ENCODE peak calls at places on chromosomes 5 and 9, in five cellular contexts. K is H1, S is GM12878, B is HepG2, R is K562. X is an unnamed sample.
A peak's percentile ranks its signal among the peaks of the same experiment; 100 is the strongest.

GRCh38 chr9:36488322-36488838 is 84.3 kb upstream of the MELK start:
- DNase-seq in B (no peak), K (no peak), R (no peak), S (no peak), X (no peak)

GRCh38 chr5:78698218-78698751 is 49.7 kb upstream of the LHFPL2 start:
- DNase-seq in K (no peak), R (no peak), B (no peak), S (no peak), X (no peak)

GRCh38 chr5:36367524-36367923 is 65.8 kb upstream of the RANBP3L start:
- DNase-seq in R (no peak), B (no peak), S (no peak), K (no peak), X (no peak)

GRCh38 chr5:2011481-2012411 is 129.0 kb upstream of the IRX4 start:
- DNase-seq in K (peak; percentile 23), R (no peak), S (no peak), B (no peak), X (no peak)

GRCh38 chr5:80809451-80809850 is 150.7 kb upstream of the RASGRF2 start:
- DNase-seq in R (no peak), B (no peak), K (no peak), S (no peak), X (no peak)

GRCh38 chr5:137186759-137187461 is 312.2 kb downstream of the SPOCK1 start:
- DNase-seq in B (no peak), K (no peak), R (no peak), S (no peak), X (no peak)

GRCh38 chr9:135060461-135061116 is 26.9 kb upstream of the OLFM1 start:
- DNase-seq in B (no peak), R (no peak), S (no peak), K (no peak), X (no peak)

GRCh38 chr9:87497604-87498045 is at the start of gene DAPK1:
- DNase-seq in K (peak; percentile 86), B (peak; percentile 55), S (no peak), R (peak; percentile 69), X (peak; percentile 23)

GRCh38 chr9:37370968-37371563 is 51.4 kb upstream of the GRHPR start:
- DNase-seq in R (no peak), S (peak; percentile 98), K (no peak), B (no peak), X (no peak)

GRCh38 chr9:105681313-105681712 is 13.0 kb upstream of the TMEM38B start:
- DNase-seq in K (no peak), B (no peak), R (no peak), S (no peak), X (no peak)

GRCh38 chr9:20606637-20607036 is 15.7 kb downstream of the MLLT3 start:
- DNase-seq in R (no peak), B (no peak), K (no peak), S (no peak), X (no peak)

GRCh38 chr5:135337064-135337463 is 62.0 kb downstream of the MACROH2A1 start:
- DNase-seq in B (no peak), R (no peak), S (no peak), K (no peak), X (no peak)

GRCh38 chr5:116035123-116035522 is 2.9 kb downstream of the ARL14EPL start:
- DNase-seq in R (no peak), B (no peak), S (no peak), K (no peak), X (no peak)

GRCh38 chr5:116037236-116037822 is 5.1 kb downstream of the ARL14EPL start:
- DNase-seq in S (no peak), B (no peak), K (no peak), R (no peak), X (peak; percentile 57)

GRCh38 chr5:116032991-116033390 is 719 bp downstream of the ARL14EPL start:
- DNase-seq in B (no peak), R (no peak), S (no peak), K (no peak), X (no peak)

DNA sequence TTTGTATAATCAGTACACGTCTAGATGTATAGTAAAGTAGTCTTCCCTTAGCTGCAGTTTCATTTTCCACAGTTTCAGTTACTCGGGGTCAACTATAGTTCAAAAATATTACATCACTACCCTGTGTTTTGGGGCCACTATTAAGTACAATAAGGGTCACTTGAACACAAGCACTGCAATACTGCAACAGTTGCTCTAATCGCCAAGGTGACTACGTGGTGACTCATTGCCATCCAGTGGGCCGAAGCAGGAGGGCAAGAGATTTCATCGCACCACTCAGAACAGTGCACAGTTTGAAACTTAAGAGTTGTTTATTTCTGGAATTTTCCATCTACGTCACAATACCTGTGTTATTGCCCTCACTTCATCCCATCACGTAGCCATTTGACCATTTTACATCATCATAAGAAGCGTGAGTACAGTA is at the start of gene ARL14EPL:
- DNase-seq in R (peak; percentile 42), K (no peak), S (no peak), B (peak; percentile 47), X (peak; percentile 99)
- H2AFZ ChIP-seq in R (peak within 1 kb of the TSS; percentile 17), K (no peak within 1 kb of the TSS), S (peak within 1 kb of the TSS; percentile 8), B (no peak within 1 kb of the TSS), X (peak within 1 kb of the TSS; percentile 64)

GRCh38 chr9:110922145-110922544 is 116.1 kb downstream of the LPAR1 start:
- DNase-seq in S (no peak), B (no peak), K (no peak), R (no peak), X (no peak)

GRCh38 chr9:110926828-110927227 is 111.4 kb downstream of the LPAR1 start:
- DNase-seq in K (no peak), R (no peak), S (no peak), B (no peak), X (no peak)

GRCh38 chr9:110919609-110920008 is 118.7 kb downstream of the LPAR1 start:
- DNase-seq in B (no peak), R (no peak), S (no peak), K (no peak), X (no peak)

GRCh38 chr9:110921705-110922104 is 116.6 kb downstream of the LPAR1 start:
- DNase-seq in K (no peak), R (no peak), S (no peak), B (no peak), X (no peak)

GRCh38 chr9:110923601-110924000 is 114.7 kb downstream of the LPAR1 start:
- DNase-seq in B (no peak), R (no peak), S (no peak), K (no peak), X (no peak)
- TF ChIP-seq RAD21 in B (no peak), R (no peak), S (no peak), K (no peak), X (no peak)

GRCh38 chr5:84445049-84445685 is 60.5 kb upstream of the EDIL3 start:
- DNase-seq in R (no peak), K (no peak), S (no peak), B (no peak), X (no peak)
- TF ChIP-seq SRF in R (no peak), K (no peak), S (no peak), B (no peak), X (no peak)

GRCh38 chr9:2209400-2209799 is 194.3 kb downstream of the SMARCA2 start:
- DNase-seq in R (no peak), S (no peak), K (no peak), B (no peak), X (no peak)

GRCh38 chr9:2208465-2208864 is 193.3 kb downstream of the SMARCA2 start:
- DNase-seq in S (no peak), R (no peak), B (no peak), K (no peak), X (no peak)

GRCh38 chr9:2213830-2214468 is 198.8 kb downstream of the SMARCA2 start:
- DNase-seq in S (no peak), R (peak; percentile 8), K (no peak), B (no peak), X (no peak)

GRCh38 chr9:2208991-2209390 is 193.8 kb downstream of the SMARCA2 start:
- DNase-seq in R (no peak), B (no peak), K (no peak), S (no peak), X (no peak)

GRCh38 chr9:2210201-2210600 is 195.1 kb downstream of the SMARCA2 start:
- DNase-seq in B (no peak), K (no peak), R (no peak), S (no peak), X (no peak)
- H2AFZ ChIP-seq in B (no peak overlapping the region), K (no peak overlapping the region), R (no peak overlapping the region), S (no peak overlapping the region), X (no peak overlapping the region)

GRCh38 chr9:17810728-17811634 is 232.1 kb downstream of the SH3GL2 start:
- DNase-seq in R (peak; percentile 15), K (no peak), B (peak; percentile 41), S (no peak), X (peak; percentile 15)
- TF ChIP-seq RAD21 in R (peak; percentile 65), K (peak; percentile 92), B (peak; percentile 34), S (peak; percentile 96), X (peak; percentile 64)

DNA sequence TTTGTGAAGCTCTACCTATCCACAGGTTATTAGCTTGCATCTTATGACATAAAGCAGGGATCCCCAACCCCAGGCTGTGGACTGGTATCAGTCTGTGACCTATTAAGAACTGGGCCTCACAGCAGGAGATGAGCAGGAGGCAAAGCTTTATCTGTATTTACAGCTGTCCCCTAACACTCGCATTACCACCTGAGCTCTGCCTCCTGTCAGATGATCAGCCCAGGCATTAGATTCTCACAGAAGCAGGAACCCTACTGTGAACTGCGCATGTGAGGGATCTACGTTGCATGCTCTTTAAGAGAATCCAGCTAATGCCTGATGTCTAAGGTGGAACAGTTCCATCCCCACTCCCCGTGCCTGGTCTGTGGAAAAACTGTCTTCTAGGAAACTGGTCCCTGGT is 19.7 kb downstream of the FBXW11 start:
- DNase-seq in S (no peak), K (no peak), R (no peak), B (no peak), X (no peak)
- TF ChIP-seq SRF in S (no peak), K (no peak), R (no peak), B (no peak), X (no peak)

DNA sequence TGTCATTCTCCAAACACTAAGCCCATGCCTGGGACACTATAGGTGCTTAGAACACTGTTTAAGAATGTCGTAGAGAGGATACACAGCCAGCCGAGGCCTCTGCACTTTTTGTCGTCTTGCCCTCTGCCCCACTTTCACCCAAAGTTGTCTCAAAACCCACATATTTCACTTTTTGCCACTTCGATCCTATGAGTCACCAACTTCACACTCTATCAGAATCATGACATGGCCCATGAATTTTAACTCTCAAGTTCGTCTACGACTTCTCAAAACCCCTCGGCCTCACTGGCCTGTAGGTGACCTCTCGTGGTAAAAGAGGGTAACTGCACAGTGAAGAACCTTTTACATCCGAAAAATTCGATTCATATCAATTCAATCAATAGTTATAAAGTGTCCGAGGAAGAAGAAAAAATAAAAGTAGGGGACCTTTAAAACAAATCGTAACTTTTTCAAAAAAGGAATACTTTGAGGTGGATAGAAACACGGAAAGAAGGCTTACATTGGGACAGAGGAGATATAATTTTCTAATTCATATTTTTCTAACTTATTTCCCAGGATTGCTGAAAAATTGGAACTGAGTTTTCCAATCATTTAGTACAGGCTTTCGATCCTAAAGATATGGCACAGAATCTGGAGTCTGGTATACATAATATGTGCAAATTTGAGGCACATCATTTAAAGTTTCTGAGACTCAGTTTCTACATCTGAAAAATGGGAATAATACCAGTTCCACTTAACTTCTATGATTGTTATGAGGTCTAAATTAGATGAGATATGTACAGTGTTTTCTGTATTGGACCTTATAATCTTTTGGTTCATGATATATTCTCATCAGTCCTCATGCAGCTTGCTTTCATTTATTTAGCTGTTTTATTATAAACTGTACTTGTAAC is 122.6 kb downstream of the APBA1 start:
- DNase-seq in K (no peak), R (peak; percentile 32), S (no peak), B (peak; percentile 45), X (peak; percentile 38)
- H2AFZ ChIP-seq in K (no peak overlapping the region), R (no peak overlapping the region), S (no peak overlapping the region), B (no peak overlapping the region), X (no peak overlapping the region)